ENCODE peak calls at places on chromosomes 4 and X, in four cellular contexts. N, Y, I and P are unnamed samples.
A peak's percentile ranks its signal among the peaks of the same experiment; 100 is the strongest.

GRCh38 chr4:151559595-151559994 is 150.6 kb downstream of the FHIP1A start:
- DNase-seq in Y (no peak), N (no peak), I (no peak), P (no peak)

GRCh38 chrX:39397561-39398200 is 596.4 kb downstream of the MID1IP1 start:
- DNase-seq in N (no peak), I (no peak), Y (no peak), P (no peak)

GRCh38 chr4:181202249-181202648 is 1041.0 kb upstream of the TENM3 start:
- DNase-seq in I (no peak), N (no peak), Y (no peak), P (peak; percentile 40)

GRCh38 chr4:144799486-144799885 is 153.5 kb downstream of the HHIP start:
- DNase-seq in I (no peak), Y (no peak), N (no peak), P (no peak)

GRCh38 chr4:67087897-67088296 is 457.4 kb downstream of the CENPC start:
- DNase-seq in I (no peak), N (peak; percentile 50), Y (no peak), P (no peak)

GRCh38 chr4:106869551-106869950 is 166.6 kb downstream of the DKK2 start:
- DNase-seq in I (no peak), Y (no peak), N (no peak), P (no peak)

GRCh38 chrX:136251042-136251991 is at the start of gene MAP7D3:
- DNase-seq in I (peak; percentile 18), N (peak; percentile 46), Y (peak; percentile 90), P (peak; percentile 49)

GRCh38 chrX:129769467-129770154 is 10.1 kb upstream of the SASH3 start:
- DNase-seq in I (no peak), Y (no peak), N (no peak), P (no peak)

GRCh38 chrX:13398073-13398823 is 78.4 kb upstream of the ATXN3L start:
- DNase-seq in Y (peak; percentile 81), I (peak; percentile 98), N (peak; percentile 94), P (peak; percentile 99)

GRCh38 chrX:115018040-115018647 is 728 bp upstream of the IL13RA2 start:
- DNase-seq in N (no peak), I (no peak), Y (no peak), P (peak; percentile 26)

GRCh38 chr4:98929341-98930267 is 671 bp upstream of the EIF4E start:
- DNase-seq in N (peak; percentile 95), I (peak; percentile 99), Y (peak; percentile 89), P (peak; percentile 96)

GRCh38 chr4:87499415-87500106 is 29.6 kb downstream of the SPARCL1 start:
- DNase-seq in N (no peak), I (no peak), Y (no peak), P (no peak)

GRCh38 chr4:112152496-112152895 is 7.2 kb downstream of the FAM241A start:
- DNase-seq in Y (no peak), I (no peak), N (no peak), P (no peak)

GRCh38 chr4:41299486-41299885 is 42.8 kb downstream of the UCHL1 start:
- DNase-seq in I (no peak), N (no peak), Y (no peak), P (no peak)

GRCh38 chr4:24404281-24404680 is 180.1 kb downstream of the DHX15 start:
- DNase-seq in Y (no peak), I (no peak), N (no peak), P (no peak)

GRCh38 chr4:46404961-46405360 is 15.0 kb upstream of the GABRA2 start:
- DNase-seq in I (no peak), N (no peak), Y (no peak), P (no peak)

GRCh38 chr4:8592366-8593267 is at the start of gene CPZ:
- DNase-seq in I (no peak), N (no peak), Y (peak; percentile 78), P (peak; percentile 50)

GRCh38 chrX:144849141-144849540 is 398.2 kb upstream of the SPANXN1 start:
- DNase-seq in I (no peak), Y (no peak), N (no peak), P (peak; percentile 88)

GRCh38 chr4:162201673-162202072 is 37.9 kb upstream of the FSTL5 start:
- DNase-seq in N (no peak), Y (no peak), I (no peak), P (peak; percentile 3)

GRCh38 chr4:87179751-87180150 is 40.7 kb downstream of the KLHL8 start:
- DNase-seq in N (no peak), I (peak; percentile 43), Y (peak; percentile 22), P (peak; percentile 22)

GRCh38 chrX:109590176-109590575 is 34.8 kb downstream of the KCNE5 start:
- DNase-seq in I (no peak), N (no peak), Y (no peak), P (no peak)

GRCh38 chr4:120977435-120977997 is 55.0 kb upstream of the PRDM5 start:
- DNase-seq in N (peak; percentile 48), Y (peak; percentile 70), I (peak; percentile 64), P (peak; percentile 40)

GRCh38 chrX:31117195-31117594 is 45.4 kb upstream of the FTHL17 start:
- DNase-seq in N (no peak), I (no peak), Y (no peak), P (no peak)

GRCh38 chrX:107551546-107551945 is 76.8 kb upstream of the PRPS1 start:
- DNase-seq in N (no peak), I (no peak), Y (no peak), P (no peak)

GRCh38 chrX:41561045-41561444 is 113.9 kb downstream of the NYX start:
- DNase-seq in I (peak; percentile 62), N (peak; percentile 48), Y (peak; percentile 56), P (peak; percentile 85)

GRCh38 chr4:184337907-184338306 is 120.2 kb upstream of the ENPP6 start:
- DNase-seq in I (no peak), N (no peak), Y (no peak), P (no peak)

GRCh38 chr4:148574502-148574901 is 132.3 kb upstream of the NR3C2 start:
- DNase-seq in I (peak; percentile 22), N (no peak), Y (peak; percentile 19), P (no peak)

GRCh38 chrX:120536056-120536455 is 24.7 kb downstream of the CUL4B start:
- DNase-seq in I (no peak), N (no peak), Y (no peak), P (no peak)

GRCh38 chr4:2723751-2724150 is 32.4 kb downstream of the TNIP2 start:
- DNase-seq in N (no peak), Y (no peak), I (no peak), P (no peak)

GRCh38 chrX:118272237-118272636 is 73.7 kb upstream of the WDR44 start:
- DNase-seq in Y (no peak), I (no peak), N (no peak), P (peak; percentile 9)

GRCh38 chr4:54384563-54384962 is 155.5 kb downstream of the PDGFRA start:
- DNase-seq in N (peak; percentile 33), Y (peak; percentile 57), I (peak; percentile 43), P (peak; percentile 45)

GRCh38 chr4:163072222-163072621 is 94.5 kb downstream of the NAF1 start:
- DNase-seq in I (no peak), Y (no peak), N (no peak), P (no peak)